ENCODE peak calls at places on chromosomes 5 and 9, in nine cellular contexts. I is cardiac muscle cell; O is heart left ventricle; G is stimulated activated CD4-positive, alpha-beta T cell treated with anti-CD3 and anti-CD28 coated beads, Interleukin-12 subunit alpha, Interleukin-12 subunit beta, amount 100 ng/mL, for 24 hours; M is MM.1S; W is hepatic stellate cell; B is MG63; T is GF-D8; N is head of caudate nucleus. P is an unnamed sample.

GRCh38 chr9:19940808-19941207 is 152.0 kb upstream of the SLC24A2 start:
- DNase-seq in G (no peak), N (no peak), T (no peak), I (no peak), M (no peak), B (no peak), O (no peak), W (no peak), P (no peak)

GRCh38 chr5:156051972-156052371 is 275.0 kb upstream of the SGCD start:
- DNase-seq in N (no peak), W (no peak), I (no peak), B (peak), T (no peak), O (no peak), G (no peak), M (no peak), P (no peak)

GRCh38 chr9:111891910-111892499 is 4.6 kb upstream of the UGCG start:
- DNase-seq in G (no peak), O (no peak), I (no peak), T (no peak), M (no peak), N (no peak), W (no peak), B (no peak), P (no peak)

GRCh38 chr5:97735209-97735608 is 552.2 kb upstream of the RIOK2 start:
- DNase-seq in O (no peak), M (no peak), B (peak), T (no peak), G (no peak), W (peak), N (no peak), I (no peak), P (no peak)

GRCh38 chr9:76223749-76224340 is 170.4 kb downstream of the RFK start:
- DNase-seq in M (no peak), B (no peak), I (no peak), N (no peak), W (no peak), T (no peak), O (no peak), G (no peak), P (no peak)

GRCh38 chr9:130846487-130847305 is 11.6 kb downstream of the ABL1 start:
- DNase-seq in M (no peak), I (no peak), W (peak), N (no peak), B (peak), T (no peak), O (peak), G (no peak), P (no peak)

GRCh38 chr9:89606049-89606481 is 1.3 kb downstream of the GADD45G start:
- DNase-seq in W (peak), O (peak), I (peak), B (peak), T (peak), M (peak), G (peak), N (peak), P (no peak)

GRCh38 chr9:109213300-109214121 is 46.5 kb upstream of the FRRS1L start:
- DNase-seq in W (no peak), I (no peak), N (no peak), M (no peak), G (no peak), T (no peak), O (peak), B (no peak), P (no peak)

GRCh38 chr5:172503925-172504730 is 49.8 kb upstream of the SH3PXD2B start:
- DNase-seq in O (peak), B (no peak), N (no peak), T (no peak), M (no peak), I (no peak), G (no peak), W (no peak), P (no peak)

GRCh38 chr9:87445646-87446045 is 52.0 kb upstream of the DAPK1 start:
- DNase-seq in W (no peak), M (peak), O (peak), N (peak), B (no peak), T (no peak), G (peak), I (peak), P (no peak)

GRCh38 chr9:99085949-99086948 is 18.7 kb upstream of the TGFBR1 start:
- DNase-seq in G (no peak), I (no peak), M (no peak), N (no peak), B (peak), W (peak), O (peak), T (no peak), P (no peak)

GRCh38 chr9:89295400-89295799 is 15.6 kb upstream of the CKS2 start:
- DNase-seq in M (no peak), T (no peak), N (no peak), G (no peak), W (no peak), I (no peak), B (no peak), O (no peak), P (no peak)

GRCh38 chr9:89374176-89374575 is 55.9 kb downstream of the SECISBP2 start:
- DNase-seq in W (no peak), I (no peak), O (no peak), T (no peak), B (no peak), M (no peak), G (no peak), N (no peak), P (no peak)

GRCh38 chr9:135864447-135865049 is 42.8 kb downstream of the CAMSAP1 start:
- DNase-seq in I (peak), W (peak), O (peak), M (peak), G (peak), T (no peak), N (peak), B (peak), P (no peak)

GRCh38 chr5:54294097-54294667 is 16.2 kb downstream of the ARL15 start:
- DNase-seq in I (no peak), N (no peak), M (no peak), O (no peak), T (no peak), W (no peak), G (no peak), B (no peak), P (no peak)

GRCh38 chr5:169805527-169805934 is 168.5 kb downstream of the DOCK2 start:
- DNase-seq in B (peak), W (peak), O (peak), G (peak), T (no peak), M (no peak), I (no peak), N (peak), P (no peak)

GRCh38 chr5:135269224-135269623 is 129.8 kb downstream of the MACROH2A1 start:
- DNase-seq in G (no peak), N (no peak), M (no peak), O (no peak), T (no peak), B (no peak), I (no peak), W (no peak), P (no peak)

GRCh38 chr5:5581080-5581479 is 158.6 kb downstream of the ICE1 start:
- DNase-seq in T (no peak), M (no peak), W (no peak), B (no peak), G (no peak), N (no peak), O (no peak), I (no peak), P (no peak)

GRCh38 chr9:129006328-129007034 is 21.6 kb downstream of the SH3GLB2 start:
- DNase-seq in N (peak), W (peak), G (peak), I (peak), B (peak), O (peak), M (peak), T (no peak), P (no peak)

GRCh38 chr9:128244443-128245226 is 31.2 kb downstream of the GOLGA2 start:
- DNase-seq in W (peak), G (no peak), I (peak), O (peak), T (peak), B (peak), N (no peak), M (no peak), P (no peak)

GRCh38 chr5:119071573-119071874 is 637 bp downstream of the DMXL1 start:
- DNase-seq in O (no peak), I (no peak), G (no peak), M (peak), N (no peak), T (no peak), B (no peak), W (no peak), P (no peak)

GRCh38 chr9:3500044-3500443 is 25.8 kb downstream of the RFX3 start:
- DNase-seq in W (no peak), I (no peak), G (no peak), B (no peak), O (no peak), N (no peak), M (no peak), T (no peak), P (no peak)

GRCh38 chr5:52842111-52842510 is 54.4 kb downstream of the ITGA1 start:
- DNase-seq in I (no peak), B (no peak), N (no peak), G (no peak), M (no peak), W (no peak), O (no peak), T (no peak), P (no peak)

GRCh38 chr5:132543472-132544201 is at the start of gene IL5:
- DNase-seq in M (no peak), O (no peak), N (no peak), T (no peak), B (no peak), W (no peak), G (no peak), I (no peak), P (no peak)

GRCh38 chr9:107932036-107932435 is 442.5 kb upstream of the KLF4 start:
- DNase-seq in M (no peak), I (no peak), O (no peak), B (no peak), N (no peak), W (no peak), T (no peak), G (no peak), P (no peak)

GRCh38 chr9:137606734-137607138 is 1.2 kb downstream of the ARRDC1 start:
- DNase-seq in T (no peak), W (no peak), B (no peak), I (no peak), M (no peak), N (no peak), G (no peak), O (no peak), P (no peak)

GRCh38 chr9:71302776-71303175 is 181.4 kb upstream of the TRPM3 start:
- DNase-seq in T (no peak), I (no peak), N (no peak), W (no peak), G (no peak), M (peak), B (no peak), O (no peak), P (no peak)

GRCh38 chr5:116938488-116938887 is 363.9 kb upstream of the SEMA6A start:
- DNase-seq in T (no peak), W (no peak), N (peak), M (no peak), I (peak), O (peak), G (no peak), B (no peak), P (no peak)

GRCh38 chr9:91307279-91307678 is 54.4 kb downstream of the AUH start:
- DNase-seq in T (no peak), G (no peak), N (no peak), B (no peak), M (no peak), W (no peak), I (no peak), O (no peak), P (no peak)

GRCh38 chr9:6187272-6187671 is 28.3 kb upstream of the IL33 start:
- DNase-seq in T (no peak), B (no peak), W (no peak), M (no peak), N (no peak), G (no peak), O (no peak), I (no peak), P (no peak)